ENCODE peak calls at places on chromosomes 5 and 9, in four cellular contexts. K is posterior cingulate gyrus, H is brain microvascular endothelial cell, W is aorta. M is an unnamed sample.

GRCh38 chr5:140108093-140109049 is 5.5 kb upstream of the PURA start:
- DNase-seq in K (peak), H (no peak), W (peak), M (no peak)

GRCh38 chr5:76086060-76086459 is 2.9 kb downstream of the SV2C start:
- DNase-seq in K (no peak), H (no peak), W (no peak), M (no peak)

GRCh38 chr5:68891718-68892117 is 202.1 kb upstream of the SLC30A5 start:
- DNase-seq in K (no peak), H (no peak), W (no peak), M (no peak)

GRCh38 chr9:129202613-129203555 is 24.8 kb upstream of the IER5L start:
- DNase-seq in K (peak), H (peak), W (peak), M (peak)

GRCh38 chr9:841371-842209 is at the start of gene DMRT1:
- DNase-seq in K (no peak), H (no peak), W (no peak), M (no peak)

GRCh38 chr9:109051733-109052132 is 38.4 kb upstream of the CTNNAL1 start:
- DNase-seq in K (no peak), H (no peak), W (no peak), M (no peak)

GRCh38 chr5:129672006-129672405 is 75.9 kb upstream of the MINAR2 start:
- DNase-seq in K (no peak), H (no peak), W (no peak), M (no peak)

GRCh38 chr9:79408617-79409016 is 163.1 kb upstream of the TLE4 start:
- DNase-seq in K (no peak), H (no peak), W (no peak), M (no peak)

GRCh38 chr9:126413470-126414051 is 86.9 kb downstream of the MVB12B start:
- DNase-seq in K (no peak), H (no peak), W (no peak), M (no peak)

GRCh38 chr9:89408628-89409101 is 89.2 kb downstream of the SEMA4D start:
- DNase-seq in K (peak), H (no peak), W (no peak), M (peak)

GRCh38 chr9:76441551-76442322 is 17.2 kb upstream of the GCNT1 start:
- DNase-seq in K (no peak), H (peak), W (no peak), M (no peak)

GRCh38 chr5:72760259-72760658 is 56.2 kb upstream of the TNPO1 start:
- DNase-seq in K (no peak), H (peak), W (no peak), M (no peak)

GRCh38 chr5:76622973-76623596 is at the start of gene F2RL2:
- DNase-seq in K (no peak), H (peak), W (no peak), M (no peak)

GRCh38 chr9:119986205-119986604 is 593.8 kb downstream of the CDK5RAP2 start:
- DNase-seq in K (no peak), H (no peak), W (no peak), M (no peak)

GRCh38 chr5:110096419-110096818 is 406.7 kb downstream of the MAN2A1 start:
- DNase-seq in K (no peak), H (no peak), W (no peak), M (no peak)

GRCh38 chr5:176647870-176648466 is 684 bp downstream of the TSPAN17 start:
- DNase-seq in K (no peak), H (no peak), W (peak), M (no peak)

GRCh38 chr9:120720404-120720803 is 6.1 kb upstream of the MEGF9 start:
- DNase-seq in K (no peak), H (no peak), W (no peak), M (no peak)

GRCh38 chr5:122054266-122054665 is 23.8 kb downstream of the LOX start:
- DNase-seq in K (no peak), H (no peak), W (no peak), M (no peak)

GRCh38 chr5:17838506-17838905 is 204.2 kb downstream of the TAF11L14 start:
- DNase-seq in K (no peak), H (peak), W (no peak), M (no peak)